ENCODE peak calls at places on chromosome 1, in four cellular contexts. L, Q, C and M are unnamed samples.

GRCh38 chr1:169933999-169934725 is 40.5 kb upstream of the SCYL3 start:
- DNase-seq in C (no peak), Q (no peak), L (peak), M (no peak)

GRCh38 chr1:13764933-13765332 is 64.9 kb downstream of the PRDM2 start:
- DNase-seq in L (no peak), C (peak), Q (no peak), M (no peak)

GRCh38 chr1:57485643-57486042 is 61.8 kb upstream of the DAB1 start:
- DNase-seq in L (no peak), C (no peak), Q (no peak), M (no peak)

GRCh38 chr1:191240925-191241324 is 763.3 kb upstream of the BRINP3 start:
- DNase-seq in C (no peak), Q (no peak), L (no peak), M (no peak)

GRCh38 chr1:111412839-111413238 is 14.7 kb downstream of the OVGP1 start:
- DNase-seq in C (peak), Q (no peak), L (no peak), M (no peak)

GRCh38 chr1:113255728-113256347 is 134.5 kb upstream of the MAGI3 start:
- DNase-seq in Q (no peak), C (no peak), L (no peak), M (no peak)

GRCh38 chr1:14896381-14897079 is 257.0 kb upstream of the TMEM51 start:
- DNase-seq in L (no peak), C (no peak), Q (no peak), M (no peak)

GRCh38 chr1:160399544-160400283 is 650 bp upstream of the VANGL2 start:
- DNase-seq in C (no peak), Q (no peak), L (no peak), M (no peak)

GRCh38 chr1:40820251-40820797 is 36.7 kb downstream of the KCNQ4 start:
- DNase-seq in C (peak), Q (no peak), L (peak), M (no peak)

GRCh38 chr1:10507111-10507879 is 32.5 kb downstream of the PEX14 start:
- DNase-seq in L (peak), Q (peak), C (peak), M (no peak)

GRCh38 chr1:28853033-28853742 is 41.2 kb downstream of the OPRD1 start:
- DNase-seq in Q (no peak), L (no peak), C (no peak), M (no peak)

GRCh38 chr1:28860332-28861073 is 48.5 kb downstream of the OPRD1 start:
- DNase-seq in L (peak), Q (no peak), C (peak), M (no peak)

GRCh38 chr1:28855969-28856368 is 44.0 kb downstream of the OPRD1 start:
- DNase-seq in L (no peak), C (no peak), Q (no peak), M (no peak)

GRCh38 chr1:28855046-28855445 is 43.1 kb downstream of the OPRD1 start:
- DNase-seq in L (no peak), Q (no peak), C (no peak), M (no peak)

DNA sequence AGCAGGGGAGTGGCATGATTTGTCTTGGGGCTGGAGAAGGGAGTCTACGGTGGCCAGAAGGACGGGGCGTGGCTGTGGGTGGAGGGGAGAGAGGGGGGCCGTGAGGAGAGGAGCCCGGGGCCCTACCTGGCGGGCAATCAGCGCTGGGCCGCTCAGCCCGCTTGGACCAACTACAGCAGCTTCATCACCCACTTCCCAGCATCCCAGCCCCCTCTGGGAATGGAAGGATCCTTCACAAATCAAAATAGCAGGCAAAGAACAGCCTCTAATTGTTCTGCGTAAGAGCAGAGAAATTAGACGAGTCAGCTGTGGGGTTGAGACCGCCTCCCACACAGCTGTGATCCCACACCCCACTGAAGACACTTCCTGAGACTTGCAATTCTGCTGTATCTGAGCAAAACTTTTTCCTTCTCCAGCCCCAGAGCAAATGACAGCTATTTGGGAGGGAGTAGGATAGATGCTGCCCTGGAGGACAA is 43.5 kb downstream of the OPRD1 start:
- DNase-seq in Q (no peak), C (no peak), L (no peak), M (no peak)
- TF ChIP-seq POLR2AphosphoS2 in Q (no peak), C (no peak), L (no peak), M (no peak)

DNA sequence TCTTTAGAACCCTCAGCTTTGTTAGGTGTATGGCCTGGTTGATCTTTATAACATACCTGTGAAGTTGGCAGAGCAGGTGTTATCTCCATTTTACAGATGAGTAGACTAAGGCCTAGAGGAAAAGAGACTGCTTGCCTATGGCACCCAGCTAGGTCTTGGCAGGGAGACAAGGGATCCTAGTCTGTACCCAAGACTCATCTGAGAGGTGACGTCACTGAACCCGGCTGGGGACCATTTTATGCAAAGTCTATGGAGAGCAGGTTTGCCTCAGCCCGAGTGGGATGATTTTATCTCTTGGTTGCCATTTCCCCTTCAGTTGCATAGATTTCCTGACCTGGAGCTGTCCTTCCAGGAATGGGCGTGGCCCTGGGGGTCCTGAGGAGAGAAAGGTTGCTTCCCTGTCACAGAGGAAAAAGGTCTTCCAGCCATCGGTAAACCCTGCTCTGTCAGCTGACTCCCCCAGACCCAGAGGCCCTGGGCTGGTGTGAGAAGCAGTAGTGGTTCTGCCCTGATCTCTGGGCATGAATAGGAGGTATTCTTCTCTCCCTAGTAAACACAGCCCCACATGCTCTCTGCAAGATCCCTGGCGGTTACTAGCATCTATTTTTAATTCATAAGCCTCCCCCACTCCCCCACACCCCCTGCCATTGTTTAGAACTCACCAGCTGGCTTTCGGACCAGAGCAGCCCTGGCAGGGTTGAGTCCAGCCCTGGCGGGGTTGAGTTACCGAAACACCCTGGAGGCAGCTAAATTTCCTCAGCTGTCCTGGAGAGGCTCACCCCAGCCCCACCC is 19.6 kb downstream of the TMCC2 start:
- DNase-seq in C (peak), Q (no peak), L (no peak), M (no peak)
- TF ChIP-seq POLR2AphosphoS2 in C (no peak), Q (no peak), L (no peak), M (no peak)

GRCh38 chr1:106960412-106960811 is 96.1 kb upstream of the PRMT6 start:
- DNase-seq in Q (no peak), L (no peak), C (no peak), M (no peak)
- TF ChIP-seq POLR2AphosphoS2 in Q (no peak), L (no peak), C (no peak), M (no peak)

DNA sequence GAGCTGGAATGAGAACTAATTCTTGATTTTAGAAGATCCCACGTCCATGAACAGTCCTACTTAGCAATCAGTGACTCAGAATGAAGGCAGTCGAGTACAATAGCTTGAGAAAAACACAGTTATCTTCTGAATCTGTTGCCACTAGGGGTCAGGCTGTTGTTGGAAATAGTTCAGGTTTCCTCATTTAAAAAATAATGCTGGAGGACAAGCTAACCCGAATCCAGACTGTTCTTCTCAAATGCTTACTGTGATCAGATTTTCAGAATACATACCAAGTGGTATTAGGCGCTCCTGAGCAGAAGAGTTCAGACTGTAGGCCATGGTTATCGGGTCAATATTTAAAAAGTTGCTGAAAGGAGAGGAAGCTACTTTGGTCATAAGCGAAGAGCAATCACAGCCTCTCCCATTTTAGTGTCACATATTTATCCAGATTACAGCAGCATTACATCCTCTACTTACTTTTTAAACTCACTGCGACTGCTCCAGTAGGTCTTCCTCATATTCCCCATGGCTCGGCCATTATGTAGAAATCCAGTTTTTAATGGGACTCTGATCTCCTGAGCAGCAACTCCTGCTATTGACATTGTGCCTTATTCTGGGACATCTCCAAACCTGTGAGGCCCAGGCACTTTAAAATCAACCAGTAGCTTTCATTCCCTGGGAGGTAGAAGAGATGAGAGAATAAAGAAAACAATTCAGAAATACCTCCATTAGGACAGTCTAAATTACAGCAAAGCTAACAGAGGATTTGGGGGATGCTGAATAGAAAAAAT is 10.9 kb downstream of the ERRFI1 start:
- DNase-seq in C (peak), Q (peak), L (peak), M (peak)
- TF ChIP-seq POLR2AphosphoS2 in C (no peak), Q (no peak), L (peak), M (no peak)